ENCODE peak calls at places on chromosome X, in four cellular contexts. A is AG08396; T is activated CD8-positive, alpha-beta memory T cell treated with anti-CD3 and anti-CD28 coated beads, Interleukin-2, amount 50 U/mL, for 48 hours; S is mammary epithelial cell. R is an unnamed sample.
A peak's percentile ranks its signal among the peaks of the same experiment; 100 is the strongest.

GRCh38 chrX:153780678-153781427 is at the start of gene SRPK3:
- DNase-seq in S (no peak), T (no peak), A (peak; percentile 71), R (peak; percentile 66)

GRCh38 chrX:129797251-129797906 is 17.6 kb downstream of the SASH3 start:
- DNase-seq in S (no peak), A (no peak), T (no peak), R (no peak)

GRCh38 chrX:124646403-124646802 is 300.0 kb downstream of the SH2D1A start:
- DNase-seq in T (no peak), S (no peak), A (no peak), R (no peak)

GRCh38 chrX:26925088-26925487 is 538.1 kb downstream of the PPP4R3C start:
- DNase-seq in S (peak; percentile 47), A (no peak), T (no peak), R (no peak)

GRCh38 chrX:71606536-71607216 is 11.6 kb downstream of the CXCR3 start:
- DNase-seq in T (no peak), A (no peak), S (no peak), R (no peak)

GRCh38 chrX:52811065-52811625 is at the start of gene XAGE5:
- DNase-seq in T (no peak), S (no peak), A (no peak), R (no peak)

GRCh38 chrX:153967536-153968214 is 3.9 kb downstream of the HCFC1 start:
- DNase-seq in A (no peak), T (no peak), S (no peak), R (no peak)

GRCh38 chrX:139691843-139692505 is 16.0 kb downstream of the MCF2 start:
- DNase-seq in S (no peak), A (peak; percentile 4), T (no peak), R (no peak)

GRCh38 chrX:149871940-149872339 is 9.0 kb upstream of the MAGEA8 start:
- DNase-seq in S (peak; percentile 18), T (peak; percentile 76), A (no peak), R (peak; percentile 50)

GRCh38 chrX:112913807-112914206 is 73.2 kb upstream of the AMOT start:
- DNase-seq in T (no peak), A (no peak), S (no peak), R (no peak)

GRCh38 chrX:37684918-37685317 is 673 bp upstream of the XK start:
- DNase-seq in T (no peak), S (no peak), A (no peak), R (no peak)

GRCh38 chrX:44244008-44244407 is 99.5 kb downstream of the EFHC2 start:
- DNase-seq in T (no peak), A (peak; percentile 17), S (peak; percentile 26), R (peak; percentile 3)

GRCh38 chrX:110143454-110144210 is 140.7 kb downstream of the TMEM164 start:
- DNase-seq in T (no peak), S (peak; percentile 56), A (no peak), R (no peak)

GRCh38 chrX:817759-818158 is 187.2 kb downstream of the SHOX start:
- DNase-seq in S (no peak), T (no peak), A (no peak), R (no peak)

GRCh38 chrX:101206471-101206870 is 13.1 kb upstream of the DRP2 start:
- DNase-seq in A (peak; percentile 45), T (no peak), S (peak; percentile 32), R (no peak)

GRCh38 chrX:133188631-133189030 is 29.5 kb downstream of the TFDP3 start:
- DNase-seq in S (no peak), T (no peak), A (no peak), R (no peak)

GRCh38 chrX:131677655-131678628 is 134.1 kb downstream of the OR13H1 start:
- DNase-seq in A (peak; percentile 62), S (peak; percentile 6), T (peak; percentile 63), R (peak; percentile 54)

GRCh38 chrX:119410027-119410819 is 11.1 kb downstream of the SLC25A43 start:
- DNase-seq in S (peak; percentile 71), A (peak; percentile 66), T (no peak), R (peak; percentile 73)

GRCh38 chrX:38880460-38880859 is 79.2 kb downstream of the MID1IP1 start:
- DNase-seq in T (no peak), A (peak; percentile 7), S (no peak), R (no peak)

GRCh38 chrX:39643533-39643932 is 454.2 kb downstream of the BCOR start:
- DNase-seq in T (no peak), A (no peak), S (no peak), R (no peak)

GRCh38 chrX:8873956-8874355 is 72.8 kb upstream of the FAM9A start:
- DNase-seq in S (no peak), A (no peak), T (no peak), R (no peak)

GRCh38 chrX:109601458-109601857 is 23.5 kb downstream of the KCNE5 start:
- DNase-seq in S (no peak), A (no peak), T (no peak), R (no peak)

GRCh38 chrX:97616883-97617510 is 733.3 kb downstream of the RPA4 start:
- DNase-seq in S (peak; percentile 83), T (no peak), A (peak; percentile 42), R (no peak)

GRCh38 chrX:100680756-100681155 is 36.8 kb downstream of the SRPX2 start:
- DNase-seq in A (no peak), T (no peak), S (no peak), R (no peak)

R was measured in SJCRH30.